ENCODE peak calls at places on chromosomes 11 and 22, in seven cellular contexts. Z is neuronal stem cell, F is right lobe of liver, U is adipocyte, G is A549, E is sigmoid colon, L is ovary. C is an unnamed sample.

GRCh38 chr11:118609380-118610219 is 2.2 kb downstream of the PHLDB1 start:
- DNase-seq in Z (no peak), F (no peak), U (peak; percentile 49), G (no peak), E (peak; percentile 70), L (peak; percentile 63), C (no peak)

GRCh38 chr11:83456075-83456474 is 169.9 kb upstream of the CCDC90B start:
- DNase-seq in Z (peak; percentile 12), F (no peak), U (no peak), G (no peak), E (no peak), L (no peak), C (no peak)

GRCh38 chr22:48089601-48090331 is 1327.3 kb downstream of the TBC1D22A start:
- DNase-seq in Z (no peak), F (no peak), U (peak; percentile 8), G (peak; percentile 16), E (peak; percentile 86), L (peak; percentile 68), C (peak; percentile 26)

GRCh38 chr11:103257360-103257759 is 148.1 kb downstream of the DYNC2H1 start:
- DNase-seq in Z (no peak), F (no peak), U (peak; percentile 15), G (peak; percentile 6), E (no peak), L (no peak), C (no peak)

GRCh38 chr11:61771995-61772455 is 19.6 kb downstream of the MYRF start:
- DNase-seq in Z (no peak), F (no peak), U (no peak), G (no peak), E (no peak), L (no peak), C (no peak)

GRCh38 chr11:72693271-72693968 is 19.2 kb upstream of the PDE2A start:
- DNase-seq in Z (no peak), F (no peak), U (no peak), G (no peak), E (no peak), L (no peak), C (no peak)

GRCh38 chr11:57800444-57801184 is 39.0 kb downstream of the CTNND1 start:
- DNase-seq in Z (peak; percentile 64), F (no peak), U (peak; percentile 86), G (peak; percentile 88), E (no peak), L (no peak), C (no peak)

GRCh38 chr11:103622296-103622695 is 414.1 kb upstream of the DDI1 start:
- DNase-seq in Z (no peak), F (no peak), U (peak; percentile 72), G (no peak), E (no peak), L (no peak), C (no peak)

GRCh38 chr11:93000511-93001476 is 31.3 kb downstream of the MTNR1B start:
- DNase-seq in Z (no peak), F (no peak), U (peak; percentile 79), G (peak; percentile 48), E (no peak), L (no peak), C (peak; percentile 79)

GRCh38 chr11:67433536-67434394 is 3.7 kb downstream of the PTPRCAP start:
- DNase-seq in Z (no peak), F (no peak), U (no peak), G (no peak), E (no peak), L (no peak), C (no peak)

GRCh38 chr22:28208797-28209196 is 289.7 kb upstream of the PITPNB start:
- DNase-seq in Z (no peak), F (no peak), U (peak; percentile 39), G (no peak), E (no peak), L (no peak), C (no peak)

GRCh38 chr11:75475767-75476650 is 43.0 kb upstream of the KLHL35 start:
- DNase-seq in Z (no peak), F (no peak), U (no peak), G (no peak), E (no peak), L (peak; percentile 59), C (no peak)

GRCh38 chr11:73402834-73403185 is 26.6 kb downstream of the RELT start:
- DNase-seq in Z (no peak), F (peak; percentile 12), U (peak; percentile 30), G (no peak), E (no peak), L (no peak), C (no peak)

GRCh38 chr11:102287963-102288744 is 29.1 kb upstream of the BIRC3 start:
- DNase-seq in Z (peak; percentile 40), F (no peak), U (peak; percentile 94), G (peak; percentile 66), E (no peak), L (peak; percentile 47), C (peak; percentile 41)

GRCh38 chr22:35472488-35472887 is 68.1 kb upstream of the RASD2 start:
- DNase-seq in Z (no peak), F (no peak), U (no peak), G (no peak), E (no peak), L (no peak), C (no peak)

GRCh38 chr11:60209977-60210376 is 27.1 kb upstream of the MS4A6A start:
- DNase-seq in Z (no peak), F (no peak), U (no peak), G (no peak), E (no peak), L (no peak), C (no peak)

DNA sequence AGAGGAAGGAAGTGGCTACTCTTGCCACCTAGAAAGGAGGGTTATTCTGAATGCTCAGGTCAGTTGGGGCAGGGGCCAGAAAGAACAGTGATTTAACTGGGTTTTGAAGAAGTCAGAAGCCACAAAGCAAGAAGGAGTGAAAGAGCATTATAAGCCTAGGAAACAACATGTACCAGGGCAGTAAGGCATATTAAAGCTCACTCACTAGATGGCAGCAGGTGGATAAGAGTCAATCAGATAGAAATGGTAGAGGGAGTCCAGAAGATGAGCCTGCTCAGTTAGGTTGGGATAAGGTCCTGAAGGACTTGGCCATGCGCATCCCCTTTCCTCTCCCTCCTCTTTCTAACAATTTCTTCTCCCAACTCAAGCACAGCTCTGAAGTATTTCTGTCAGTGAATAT is 22.0 kb upstream of the PATE1 start:
- DNase-seq in Z (no peak), F (no peak), U (peak; percentile 1), G (no peak), E (no peak), L (no peak), C (no peak)
- H3K4me1 ChIP-seq in Z (peaks cover 3% of the 10 kb centered on the region), F (no peaks in the 10 kb centered on the region), U (no peaks in the 10 kb centered on the region), G (no peaks in the 10 kb centered on the region), E (no peaks in the 10 kb centered on the region), L (no peaks in the 10 kb centered on the region), C (no peaks in the 10 kb centered on the region)

DNA sequence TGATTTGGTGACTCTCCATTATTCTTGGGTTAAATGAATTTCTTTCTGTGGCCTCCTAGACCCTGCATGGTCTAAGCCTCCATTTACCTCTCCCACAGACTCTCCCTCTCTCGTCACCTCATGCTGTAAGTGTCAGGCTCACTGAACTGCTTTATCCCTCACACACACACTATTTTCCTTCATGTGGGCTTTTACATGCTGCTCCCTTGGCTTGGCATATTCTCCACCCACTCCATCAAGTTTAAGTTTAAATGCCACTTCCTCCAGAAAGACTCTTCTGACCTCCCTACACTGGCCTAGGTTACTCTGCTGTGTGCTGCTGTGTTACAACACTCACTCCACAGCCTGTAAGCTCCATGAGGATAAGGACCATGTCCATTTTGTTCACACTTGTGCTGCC is 2.6 kb downstream of the DCHS1 start:
- DNase-seq in Z (no peak), F (no peak), U (no peak), G (no peak), E (no peak), L (no peak), C (no peak)
- H3K4me3 ChIP-seq in Z (no peak overlapping the region), F (no peak overlapping the region), U (no peak overlapping the region), G (no peak overlapping the region), E (no peak overlapping the region), L (no peak overlapping the region), C (no peak overlapping the region)

DNA sequence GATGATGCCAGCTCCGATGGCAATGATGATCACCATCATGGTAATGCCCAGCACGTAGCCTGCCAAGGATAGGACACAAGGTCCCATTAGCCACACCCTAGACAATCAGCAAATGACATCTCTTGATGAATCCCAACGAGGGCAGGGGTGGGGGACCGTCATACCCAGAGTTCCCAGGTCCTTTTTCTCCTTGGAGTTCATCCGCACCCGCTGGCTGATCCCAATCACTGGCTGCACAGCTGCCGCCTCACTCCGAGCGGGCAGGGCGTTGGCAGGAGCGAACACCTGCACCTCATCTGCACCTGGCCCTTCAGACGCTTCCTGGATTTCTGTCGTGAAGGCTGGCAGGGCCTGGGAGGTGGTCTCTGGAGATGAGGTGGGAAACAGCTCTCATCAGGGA is 3.0 kb downstream of the PIK3IP1 start:
- DNase-seq in Z (no peak), F (no peak), U (no peak), G (no peak), E (peak; percentile 67), L (peak; percentile 47), C (no peak)
- H3K4me1 ChIP-seq in Z (peaks cover 5% of the 10 kb centered on the region), F (no peaks in the 10 kb centered on the region), U (peaks cover 32% of the 10 kb centered on the region), G (peaks cover 17% of the 10 kb centered on the region), E (no peaks in the 10 kb centered on the region), L (peaks cover 5% of the 10 kb centered on the region), C (peaks cover 16% of the 10 kb centered on the region)

GRCh38 chr11:18394928-18395734 is 768 bp downstream of the LDHA start:
- DNase-seq in Z (peak; percentile 17), F (no peak), U (peak; percentile 37), G (peak; percentile 17), E (no peak), L (peak; percentile 36), C (peak; percentile 56)

GRCh38 chr11:18393581-18394299 is 623 bp upstream of the LDHA start:
- DNase-seq in Z (no peak), F (no peak), U (no peak), G (peak; percentile 24), E (no peak), L (peak; percentile 39), C (no peak)

GRCh38 chr11:18390088-18390487 is 4.3 kb upstream of the LDHA start:
- DNase-seq in Z (no peak), F (no peak), U (no peak), G (no peak), E (no peak), L (no peak), C (no peak)

GRCh38 chr11:18394300-18394927 is at the start of gene LDHA:
- DNase-seq in Z (peak; percentile 39), F (peak; percentile 99), U (peak; percentile 99), G (peak; percentile 96), E (peak; percentile 100), L (peak; percentile 97), C (peak; percentile 100)

DNA sequence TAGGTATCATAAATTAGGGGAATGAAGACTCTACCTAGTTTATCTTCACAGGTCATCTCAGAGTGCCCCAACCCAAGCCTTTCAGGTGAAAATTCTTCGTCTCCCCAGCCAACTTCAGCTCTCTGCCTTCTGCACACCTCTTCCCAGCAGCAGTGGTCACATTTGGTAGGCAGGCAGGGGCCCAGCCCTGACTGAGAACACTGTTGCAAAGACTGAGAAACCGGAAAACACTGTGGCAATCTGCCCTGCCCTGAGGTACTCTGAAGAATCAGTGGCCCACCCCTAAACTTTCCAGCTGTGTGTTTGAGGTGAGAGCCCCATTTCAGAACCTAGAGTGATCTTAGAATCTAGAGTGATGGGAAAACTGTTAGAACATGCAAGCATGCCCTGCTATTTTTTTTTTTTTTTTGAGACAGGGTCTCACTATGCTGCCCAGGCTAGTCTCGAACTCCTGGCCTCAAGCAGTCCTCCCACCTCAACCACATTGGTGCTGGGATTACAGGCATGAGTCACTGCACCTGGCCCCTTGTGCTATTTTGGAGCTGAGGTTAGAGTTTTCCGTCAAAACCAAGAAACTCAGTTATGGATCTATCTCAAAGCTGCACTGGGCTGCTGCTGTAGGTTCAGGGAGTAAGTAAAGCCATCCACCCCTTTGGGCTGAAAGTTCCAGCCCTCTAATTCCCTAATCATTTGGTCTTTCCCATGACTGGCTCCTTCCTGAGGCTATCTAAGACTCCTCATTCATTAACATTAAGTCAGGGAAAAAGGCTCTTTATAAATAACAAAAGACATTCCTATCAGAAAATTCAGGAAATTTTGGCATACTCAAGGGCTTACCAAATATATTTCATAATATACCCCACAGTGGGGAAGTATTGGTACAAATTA is 1.7 kb upstream of the LDHA start:
- DNase-seq in Z (no peak), F (no peak), U (no peak), G (no peak), E (no peak), L (no peak), C (no peak)
- H3K4me3 ChIP-seq in Z (no peak overlapping the region), F (no peak overlapping the region), U (peak overlapping the region; percentile 40), G (no peak overlapping the region), E (no peak overlapping the region), L (no peak overlapping the region), C (no peak overlapping the region)